ENCODE peak calls at places on chromosomes 11 and 22, in four cellular contexts. N is globus pallidus, E is NAMALWA, A is upper lobe of right lung. W is an unnamed sample.

GRCh38 chr22:27112273-27112672 is 454.9 kb downstream of the MIAT start:
- DNase-seq in A (no peak), E (no peak), N (no peak), W (no peak)

GRCh38 chr11:12680246-12680939 is 6.2 kb downstream of the TEAD1 start:
- DNase-seq in E (peak; percentile 60), A (peak; percentile 91), N (peak; percentile 94), W (peak; percentile 90)

GRCh38 chr22:20407829-20408228 is 13.9 kb downstream of the ZNF74 start:
- DNase-seq in A (peak; percentile 12), N (no peak), E (no peak), W (no peak)

GRCh38 chr11:3219281-3219892 is 774 bp upstream of the MRGPRG start:
- DNase-seq in N (no peak), A (no peak), E (no peak), W (no peak)

GRCh38 chr11:97019754-97020153 is 629.9 kb downstream of the JRKL start:
- DNase-seq in A (no peak), E (no peak), N (no peak), W (no peak)

GRCh38 chr11:113251281-113251680 is 63.1 kb upstream of the TTC12 start:
- DNase-seq in N (no peak), A (no peak), E (no peak), W (no peak)

GRCh38 chr11:69063671-69064260 is 15.0 kb downstream of the TPCN2 start:
- DNase-seq in E (no peak), A (no peak), N (no peak), W (no peak)

GRCh38 chr11:99244613-99245012 is 223.9 kb downstream of the CNTN5 start:
- DNase-seq in E (no peak), A (no peak), N (no peak), W (no peak)

GRCh38 chr22:44955102-44955501 is 54.7 kb downstream of the PHF21B start:
- DNase-seq in E (peak; percentile 33), A (no peak), N (no peak), W (no peak)

GRCh38 chr22:44391481-44392445 is 79.0 kb upstream of the SHISAL1 start:
- DNase-seq in A (peak; percentile 53), N (no peak), E (no peak), W (no peak)

GRCh38 chr11:67631853-67632174 is 2.1 kb upstream of the NUDT8 start:
- DNase-seq in N (no peak), E (no peak), A (no peak), W (no peak)

GRCh38 chr11:29432719-29433325 is 584.0 kb downstream of the KCNA4 start:
- DNase-seq in E (peak; percentile 34), A (no peak), N (no peak), W (no peak)

GRCh38 chr11:33384251-33384650 is 127.1 kb downstream of the HIPK3 start:
- DNase-seq in N (no peak), A (no peak), E (no peak), W (no peak)

GRCh38 chr11:57751676-57752253 is at the start of gene BTBD18:
- DNase-seq in N (peak; percentile 34), E (peak; percentile 63), A (no peak), W (peak; percentile 20)

GRCh38 chr11:2177081-2177480 is 5.5 kb upstream of the TH start:
- DNase-seq in A (no peak), N (no peak), E (no peak), W (no peak)

GRCh38 chr11:66815646-66816045 is 27.6 kb upstream of the RCE1 start:
- DNase-seq in E (no peak), A (no peak), N (no peak), W (no peak)

GRCh38 chr11:56906683-56907148 is 82.0 kb upstream of the OR5AK2 start:
- DNase-seq in E (no peak), N (no peak), A (no peak), W (no peak)

GRCh38 chr22:39520874-39521857 is 804 bp downstream of the ATF4 start:
- DNase-seq in A (peak; percentile 92), E (peak; percentile 61), N (no peak), W (no peak)

GRCh38 chr11:61052182-61052972 is 49.9 kb upstream of the CD5 start:
- DNase-seq in A (no peak), E (no peak), N (no peak), W (no peak)